ENCODE peak calls at places on chromosomes 12 and 14, in five cellular contexts. Y, L, G, X and J are unnamed samples.

GRCh38 chr12:92142251-92142896 is 3.3 kb downstream of the BTG1 start:
- DNase-seq in G (no peak), Y (no peak), X (no peak), L (no peak), J (no peak)

GRCh38 chr14:95784137-95784536 is 70.2 kb upstream of the TCL1A start:
- DNase-seq in Y (peak), L (peak), G (peak), X (no peak), J (peak)

GRCh38 chr12:7017870-7018349 is 366 bp downstream of the LPCAT3 start:
- DNase-seq in L (no peak), Y (no peak), G (no peak), X (no peak), J (no peak)

GRCh38 chr12:105382771-105383632 is 52.5 kb downstream of the C12orf75 start:
- DNase-seq in G (peak), X (peak), Y (peak), L (peak), J (peak)

GRCh38 chr12:64608901-64609542 is 1.3 kb upstream of the RASSF3 start:
- DNase-seq in X (peak), Y (peak), L (peak), G (peak), J (peak)

GRCh38 chr12:24902521-24903304 is 46.2 kb downstream of the BCAT1 start:
- DNase-seq in X (no peak), L (peak), Y (no peak), G (peak), J (peak)

GRCh38 chr14:104723651-104724406 is at the start of gene ADSS1:
- DNase-seq in X (no peak), G (no peak), Y (peak), L (peak), J (peak)

GRCh38 chr14:20429801-20430669 is 5.9 kb downstream of the KLHL33 start:
- DNase-seq in L (no peak), G (no peak), Y (no peak), X (no peak), J (no peak)

GRCh38 chr14:34220921-34221320 is 241.1 kb downstream of the SPTSSA start:
- DNase-seq in X (no peak), G (no peak), L (peak), Y (no peak), J (no peak)

GRCh38 chr12:71548906-71549305 is 109.3 kb downstream of the LGR5 start:
- DNase-seq in Y (no peak), L (no peak), X (no peak), G (no peak), J (no peak)

GRCh38 chr14:24171422-24172260 is at the start of gene REC8:
- DNase-seq in Y (no peak), G (peak), L (peak), X (no peak), J (peak)

GRCh38 chr12:111274820-111275219 is 94.1 kb downstream of the PHETA1 start:
- DNase-seq in G (no peak), X (no peak), L (peak), Y (peak), J (no peak)

DNA sequence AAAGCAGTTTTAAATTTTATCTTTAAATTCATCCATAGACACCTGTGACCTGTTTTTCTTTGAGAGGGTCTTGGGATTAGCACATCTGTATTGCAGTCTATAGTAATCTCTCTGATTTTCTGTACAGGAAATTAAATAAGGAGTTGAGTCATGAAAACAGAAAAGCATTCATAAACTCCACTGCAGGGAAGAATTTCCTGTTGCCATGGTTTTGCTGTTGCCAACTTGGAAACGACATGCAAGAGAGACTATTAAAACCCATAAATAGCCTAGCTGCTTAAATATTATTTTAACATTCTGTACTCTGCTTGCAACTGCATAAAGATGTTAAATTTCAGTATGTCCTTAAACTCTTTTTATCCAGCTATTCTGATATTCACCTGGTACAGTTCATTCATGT is 281.0 kb upstream of the RGS6 start:
- DNase-seq in Y (no peak), L (no peak), G (peak), X (no peak), J (peak)
- H3K4me2 ChIP-seq in Y (no peak), L (no peak), G (peak), X (no peak), J (no peak)

GRCh38 chr14:88322505-88323085 is 474 bp downstream of the KCNK10 start:
- DNase-seq in L (peak), Y (no peak), X (no peak), G (no peak), J (no peak)

GRCh38 chr14:88323520-88324199 is 591 bp upstream of the KCNK10 start:
- DNase-seq in G (no peak), Y (peak), L (peak), X (no peak), J (peak)

GRCh38 chr14:88325883-88326282 is 2.8 kb upstream of the KCNK10 start:
- DNase-seq in L (no peak), G (no peak), Y (no peak), X (no peak), J (no peak)

GRCh38 chr14:88323086-88323519 is at the start of gene KCNK10:
- DNase-seq in Y (peak), L (peak), X (no peak), G (peak), J (no peak)

GRCh38 chr14:88321692-88322504 is 1.2 kb downstream of the KCNK10 start:
- DNase-seq in Y (no peak), G (no peak), X (no peak), L (peak), J (no peak)
- H3K4me3 ChIP-seq in Y (no peak), G (no peak), X (no peak), L (peak), J (no peak)

DNA sequence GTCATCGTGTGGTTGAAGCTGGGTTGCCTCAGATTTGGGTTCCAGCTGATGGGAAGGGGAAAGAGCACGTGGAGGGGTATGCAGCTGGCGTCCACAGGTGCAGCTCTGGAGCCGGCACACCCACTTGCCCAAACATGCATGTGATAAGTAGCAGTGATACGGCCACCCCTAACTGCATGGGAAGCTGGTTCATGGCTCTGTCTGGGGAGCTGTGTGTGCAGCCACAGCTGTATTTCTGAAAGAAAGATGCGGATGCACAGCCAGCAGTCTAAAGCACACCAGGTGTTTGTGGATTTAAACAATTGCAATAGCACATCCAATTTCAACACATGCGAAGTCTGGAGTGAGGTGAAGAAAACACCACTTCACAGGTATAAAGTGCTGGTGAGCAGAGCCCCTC is 181.4 kb downstream of the EFCAB11 start:
- DNase-seq in G (no peak), X (no peak), Y (peak), L (no peak), J (no peak)
- H3K4me2 ChIP-seq in G (peak), X (no peak), Y (peak), L (no peak), J (peak)

GRCh38 chr12:103498990-103499389 is 3.2 kb upstream of the C12orf42 start:
- DNase-seq in Y (no peak), X (no peak), L (no peak), G (no peak), J (no peak)

GRCh38 chr12:103495158-103495782 is 498 bp downstream of the C12orf42 start:
- DNase-seq in X (no peak), L (peak), G (no peak), Y (no peak), J (peak)

GRCh38 chr12:103494388-103494787 is 1.4 kb downstream of the C12orf42 start:
- DNase-seq in L (no peak), Y (no peak), G (no peak), X (no peak), J (no peak)

GRCh38 chr12:103493199-103493598 is 2.6 kb downstream of the C12orf42 start:
- DNase-seq in G (no peak), X (peak), L (no peak), Y (no peak), J (no peak)

DNA sequence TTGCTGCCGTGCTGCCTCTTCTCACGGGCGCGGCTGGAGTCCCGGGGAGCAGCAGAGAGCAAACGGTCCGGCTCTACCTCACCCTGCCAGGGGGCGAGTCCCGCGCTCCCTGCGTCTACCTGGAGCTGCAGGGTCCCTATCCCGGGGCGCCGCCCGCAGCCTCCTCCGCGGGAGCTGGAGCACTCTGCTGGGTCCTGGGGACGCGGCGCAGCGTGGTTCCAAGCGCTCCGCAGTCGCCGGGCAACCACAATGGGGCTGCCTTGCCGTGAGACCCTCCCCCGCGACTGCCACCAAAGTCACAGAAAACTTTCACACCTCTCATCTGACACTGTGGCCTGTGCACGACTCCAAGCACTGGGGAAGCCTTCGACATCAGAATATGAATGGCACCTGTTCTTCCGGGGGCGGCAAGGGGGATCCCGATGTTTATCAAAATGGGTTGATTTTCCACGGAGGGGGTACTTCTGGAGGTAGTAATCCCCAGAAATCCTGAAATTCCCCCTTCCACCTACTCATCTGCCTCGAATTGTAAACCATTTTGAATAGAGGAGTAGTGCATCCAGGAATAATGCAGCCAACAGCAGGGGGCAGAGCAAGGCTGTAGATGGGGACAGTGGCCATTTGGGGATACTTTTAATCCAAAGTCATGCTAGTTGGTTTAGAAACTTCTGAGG is at the start of gene C12orf42:
- DNase-seq in Y (no peak), L (peak), G (no peak), X (no peak), J (peak)
- H3K4me3 ChIP-seq in Y (no peak), L (peak), G (peak), X (peak), J (peak)